ENCODE peak calls at places on chromosomes 4 and X, in seven cellular contexts. Z, H, L, Q, C, V and E are unnamed samples.

GRCh38 chr4:139692300-139693012 is 26.8 kb downstream of the MGST2 start:
- DNase-seq in Z (no peak), H (no peak), L (no peak), Q (peak; percentile 30), C (no peak), V (peak; percentile 38), E (no peak)

GRCh38 chr4:38026138-38026740 is 66.0 kb downstream of the PTTG2 start:
- DNase-seq in Z (no peak), H (no peak), L (no peak), Q (no peak), C (no peak), V (no peak), E (no peak)

GRCh38 chr4:54217642-54218486 is 11.2 kb upstream of the PDGFRA start:
- DNase-seq in Z (no peak), H (peak; percentile 46), L (peak; percentile 15), Q (peak; percentile 80), C (peak; percentile 95), V (peak; percentile 82), E (peak; percentile 77)

GRCh38 chr4:151267104-151267503 is 9.9 kb upstream of the PRSS48 start:
- DNase-seq in Z (no peak), H (no peak), L (no peak), Q (no peak), C (no peak), V (no peak), E (no peak)

GRCh38 chr4:109072595-109072994 is 229.9 kb downstream of the COL25A1 start:
- DNase-seq in Z (no peak), H (no peak), L (no peak), Q (peak; percentile 76), C (no peak), V (no peak), E (no peak)

GRCh38 chr4:147096667-147097604 is 151.3 kb upstream of the TTC29 start:
- DNase-seq in Z (no peak), H (no peak), L (no peak), Q (peak; percentile 60), C (peak; percentile 69), V (no peak), E (peak; percentile 29)

GRCh38 chr4:86935499-86935832 is 655 bp downstream of the AFF1 start:
- DNase-seq in Z (no peak), H (peak; percentile 53), L (no peak), Q (no peak), C (no peak), V (no peak), E (no peak)

GRCh38 chr4:149371021-149371420 is 444.6 kb downstream of the IQCM start:
- DNase-seq in Z (no peak), H (no peak), L (no peak), Q (peak; percentile 62), C (peak; percentile 32), V (peak; percentile 42), E (peak; percentile 5)

GRCh38 chrX:126164689-126165400 is 1.2 kb downstream of the DCAF12L2 start:
- DNase-seq in Z (no peak), H (no peak), L (no peak), Q (no peak), C (peak; percentile 10), V (no peak), E (no peak)

GRCh38 chr4:169611991-169612868 is at the start of gene NEK1:
- DNase-seq in Z (peak; percentile 75), H (peak; percentile 84), L (peak; percentile 87), Q (peak; percentile 87), C (peak; percentile 69), V (peak; percentile 92), E (peak; percentile 90)

GRCh38 chrX:39721570-39722279 is 376.0 kb downstream of the BCOR start:
- DNase-seq in Z (no peak), H (no peak), L (no peak), Q (no peak), C (no peak), V (no peak), E (no peak)

GRCh38 chr4:47664051-47664826 is 173.6 kb downstream of the CORIN start:
- DNase-seq in Z (no peak), H (no peak), L (no peak), Q (no peak), C (no peak), V (no peak), E (no peak)

GRCh38 chr4:83054928-83055327 is 19.9 kb downstream of the COPS4 start:
- DNase-seq in Z (no peak), H (no peak), L (no peak), Q (no peak), C (no peak), V (no peak), E (no peak)

GRCh38 chrX:139766545-139766983 is 58.6 kb upstream of the MCF2 start:
- DNase-seq in Z (no peak), H (no peak), L (peak; percentile 0), Q (no peak), C (no peak), V (no peak), E (no peak)

GRCh38 chr4:156146581-156146980 is 192.9 kb upstream of the CTSO start:
- DNase-seq in Z (no peak), H (no peak), L (no peak), Q (no peak), C (no peak), V (no peak), E (no peak)

GRCh38 chr4:37802068-37802666 is 24.3 kb upstream of the PGM2 start:
- DNase-seq in Z (no peak), H (peak; percentile 0), L (no peak), Q (peak; percentile 89), C (peak; percentile 57), V (peak; percentile 80), E (peak; percentile 68)

GRCh38 chrX:16113978-16114554 is 9.3 kb upstream of the GRPR start:
- DNase-seq in Z (no peak), H (no peak), L (no peak), Q (no peak), C (no peak), V (no peak), E (no peak)

GRCh38 chr4:89254847-89255246 is 52.8 kb downstream of the GPRIN3 start:
- DNase-seq in Z (no peak), H (no peak), L (peak; percentile 11), Q (peak; percentile 2), C (peak; percentile 3), V (peak; percentile 45), E (no peak)

GRCh38 chr4:2871911-2872310 is 28.3 kb downstream of the ADD1 start:
- DNase-seq in Z (no peak), H (no peak), L (no peak), Q (no peak), C (peak; percentile 9), V (no peak), E (no peak)

GRCh38 chr4:40223343-40223742 is 26.5 kb downstream of the RHOH start:
- DNase-seq in Z (no peak), H (no peak), L (no peak), Q (no peak), C (no peak), V (no peak), E (no peak)

GRCh38 chr4:48596336-48596735 is 106.3 kb downstream of the ZAR1 start:
- DNase-seq in Z (no peak), H (no peak), L (no peak), Q (no peak), C (no peak), V (no peak), E (no peak)

GRCh38 chr4:52862605-52863236 is 604 bp downstream of the RASL11B start:
- DNase-seq in Z (no peak), H (no peak), L (no peak), Q (no peak), C (no peak), V (no peak), E (no peak)

GRCh38 chr4:117010695-117011094 is 74.7 kb downstream of the TRAM1L1 start:
- DNase-seq in Z (no peak), H (no peak), L (no peak), Q (peak; percentile 32), C (no peak), V (no peak), E (no peak)

GRCh38 chr4:67556426-67556825 is 2.1 kb upstream of the STAP1 start:
- DNase-seq in Z (no peak), H (no peak), L (no peak), Q (no peak), C (no peak), V (no peak), E (no peak)

GRCh38 chr4:15013585-15013984 is 11.3 kb downstream of the CPEB2 start:
- DNase-seq in Z (no peak), H (no peak), L (no peak), Q (no peak), C (no peak), V (no peak), E (no peak)

GRCh38 chr4:40251366-40251765 is 54.5 kb downstream of the RHOH start:
- DNase-seq in Z (no peak), H (no peak), L (no peak), Q (peak; percentile 93), C (no peak), V (no peak), E (no peak)